ENCODE peak calls at places on chromosome 17, in six cellular contexts. K is bronchial epithelial cell, L is fibroblast of the aortic adventitia, Y is colonic mucosa, N is tibial artery, I is mammary epithelial cell. W is an unnamed sample.

GRCh38 chr17:71441098-71441497 is 679.7 kb upstream of the SOX9 start:
- DNase-seq in K (peak; percentile 97), L (peak; percentile 54), Y (peak; percentile 24), N (no peak), I (peak; percentile 94), W (no peak)

GRCh38 chr17:73459980-73460379 is 148.2 kb upstream of the CDC42EP4 start:
- DNase-seq in K (no peak), L (no peak), Y (no peak), N (no peak), I (no peak), W (no peak)

GRCh38 chr17:7041607-7042506 is 2.0 kb downstream of the SLC16A11 start:
- DNase-seq in K (no peak), L (no peak), Y (no peak), N (no peak), I (no peak), W (no peak)

GRCh38 chr17:6948562-6948961 is 47.3 kb upstream of the ALOX12 start:
- DNase-seq in K (no peak), L (no peak), Y (no peak), N (no peak), I (no peak), W (no peak)

GRCh38 chr17:65711671-65712276 is 150.3 kb upstream of the AXIN2 start:
- DNase-seq in K (no peak), L (no peak), Y (no peak), N (no peak), I (no peak), W (no peak)

GRCh38 chr17:38681096-38681495 is 6.3 kb upstream of the EPOP start:
- DNase-seq in K (no peak), L (no peak), Y (no peak), N (no peak), I (no peak), W (no peak)

GRCh38 chr17:71900830-71901229 is 220.0 kb upstream of the SOX9 start:
- DNase-seq in K (peak; percentile 92), L (no peak), Y (no peak), N (no peak), I (peak; percentile 94), W (no peak)

GRCh38 chr17:2157081-2157480 is 102.2 kb downstream of the HIC1 start:
- DNase-seq in K (no peak), L (peak; percentile 88), Y (no peak), N (peak; percentile 47), I (no peak), W (no peak)

GRCh38 chr17:4198995-4199394 is 56.0 kb downstream of the CYB5D2 start:
- DNase-seq in K (no peak), L (no peak), Y (no peak), N (no peak), I (no peak), W (no peak)
- TF ChIP-seq CTCF in K (no peak), L (no peak), Y (no peak), N (no peak), I (no peak), W (no peak)

DNA sequence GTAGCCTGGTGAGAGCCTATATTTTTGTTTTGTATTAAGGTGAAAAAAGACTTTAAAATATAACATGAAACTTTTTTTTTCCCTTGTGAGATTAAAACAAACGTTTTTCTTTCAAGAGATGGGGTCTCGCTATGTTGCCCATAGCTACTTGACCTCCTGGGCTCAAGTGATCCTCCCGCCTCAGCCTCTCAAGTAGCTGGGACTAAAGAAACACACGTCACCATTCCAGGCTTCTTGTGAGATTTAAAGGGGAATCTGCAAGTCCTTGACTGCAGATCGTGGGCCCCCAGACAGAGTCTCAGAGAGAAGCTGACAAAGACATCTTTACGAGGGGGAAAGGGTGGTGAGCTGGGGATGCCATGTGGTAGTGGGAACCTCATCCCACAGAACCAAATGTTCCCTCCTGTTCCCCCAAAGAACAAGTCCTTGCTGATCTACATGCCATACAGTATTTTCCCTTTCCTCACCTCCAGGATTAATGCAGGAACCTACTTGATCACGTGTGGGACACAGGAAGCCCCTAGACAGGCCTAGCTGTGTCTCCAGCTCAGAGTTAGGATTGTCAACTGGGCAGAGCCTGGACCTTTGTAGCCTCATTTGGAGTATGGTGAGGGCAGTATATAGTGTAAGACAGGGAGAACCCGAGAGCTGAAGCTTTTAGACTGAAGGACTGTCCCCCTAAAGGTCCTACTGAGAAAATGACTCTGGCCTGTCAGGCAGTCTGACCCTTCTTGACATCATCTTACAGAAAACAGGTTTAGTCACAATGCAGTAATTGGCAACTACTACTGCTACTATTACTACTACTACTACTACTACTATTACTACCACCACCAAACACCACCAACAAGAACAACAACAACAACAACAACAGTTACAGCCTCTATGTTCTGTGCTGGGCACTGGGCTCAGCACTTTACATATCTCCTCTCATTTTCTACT is 4.1 kb downstream of the MAP3K14 start:
- DNase-seq in K (peak; percentile 44), L (no peak), Y (no peak), N (no peak), I (no peak), W (no peak)
- H3K4me3 ChIP-seq in K (no peak overlapping the region), L (peak overlapping the region; percentile 2), Y (no peak overlapping the region), N (peak overlapping the region; percentile 34), I (no peak overlapping the region), W (peak overlapping the region; percentile 79)

DNA sequence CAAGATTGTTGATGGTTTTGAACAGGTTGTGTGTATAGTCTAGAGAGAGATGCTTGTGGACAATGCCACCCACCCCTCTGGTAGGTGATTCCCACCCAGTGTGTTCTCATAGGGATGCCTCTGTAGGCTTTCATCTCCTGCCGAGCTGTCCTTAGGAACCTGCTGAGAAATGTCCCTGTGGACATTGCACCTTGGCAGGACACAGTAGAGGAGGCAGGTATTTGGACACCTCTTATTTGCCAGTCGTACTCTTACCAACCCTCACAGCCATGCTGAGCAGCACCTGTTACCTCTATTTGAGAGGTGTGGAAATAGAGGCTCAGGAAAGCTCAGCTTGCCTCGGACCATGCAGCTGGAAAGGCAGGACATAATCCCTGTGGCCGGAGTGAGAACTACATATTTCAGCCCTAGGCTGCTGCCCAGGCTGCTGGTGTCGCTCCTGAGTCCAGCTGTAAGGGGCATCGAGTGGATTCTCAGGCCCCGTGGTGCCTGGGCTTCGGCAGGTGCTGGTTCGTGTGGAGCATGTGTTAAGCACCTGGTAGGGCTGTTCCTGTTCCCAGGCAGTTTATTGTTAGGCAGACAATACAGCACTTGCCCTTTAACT is 33.3 kb downstream of the EPN2 start:
- DNase-seq in K (no peak), L (no peak), Y (no peak), N (no peak), I (no peak), W (no peak)
- TF ChIP-seq CTCF in K (no peak), L (no peak), Y (no peak), N (no peak), I (no peak), W (peak; percentile 30)

DNA sequence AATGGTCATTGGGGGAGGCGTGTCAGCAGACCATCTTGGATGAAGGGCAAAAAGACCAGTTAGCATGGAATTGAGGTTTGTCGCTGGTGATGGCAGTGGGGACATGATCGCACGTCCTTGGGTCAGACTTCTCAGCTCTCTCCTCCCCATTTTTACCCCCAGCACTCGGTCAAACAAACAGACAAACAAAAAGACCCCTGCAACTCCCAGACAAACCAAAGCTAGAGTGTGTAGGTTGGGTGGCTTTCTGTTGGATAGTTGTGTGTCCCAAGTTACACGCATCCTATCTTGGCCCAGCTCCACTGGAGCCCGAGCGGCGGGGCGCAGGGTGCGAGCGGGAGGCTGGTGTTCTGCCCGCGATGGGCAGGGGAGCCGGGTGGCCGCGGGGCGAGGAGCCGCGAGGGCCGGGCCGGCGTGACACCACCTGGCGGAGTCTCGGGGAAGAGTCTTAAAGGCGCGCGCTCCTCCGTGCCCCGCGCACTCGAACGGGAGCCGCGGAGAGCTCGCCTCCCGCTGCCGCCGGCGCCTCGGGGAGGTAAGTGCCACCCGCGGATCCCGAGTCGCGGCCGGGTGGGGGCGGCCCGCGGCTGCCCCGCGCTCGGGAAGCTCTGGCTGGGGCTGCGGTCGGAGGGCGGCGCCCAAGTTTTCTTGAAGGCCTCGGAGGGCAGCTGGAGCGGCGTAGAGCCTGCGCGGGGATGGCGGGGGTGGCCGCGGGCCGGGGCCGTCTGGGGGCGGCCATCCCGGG is 18.5 kb upstream of the NTN1 start:
- DNase-seq in K (no peak), L (no peak), Y (no peak), N (no peak), I (peak; percentile 28), W (no peak)
- H3K4me3 ChIP-seq in K (no peak overlapping the region), L (no peak overlapping the region), Y (peak overlapping the region; percentile 26), N (peak overlapping the region; percentile 60), I (no peak overlapping the region), W (peak overlapping the region; percentile 31)

DNA sequence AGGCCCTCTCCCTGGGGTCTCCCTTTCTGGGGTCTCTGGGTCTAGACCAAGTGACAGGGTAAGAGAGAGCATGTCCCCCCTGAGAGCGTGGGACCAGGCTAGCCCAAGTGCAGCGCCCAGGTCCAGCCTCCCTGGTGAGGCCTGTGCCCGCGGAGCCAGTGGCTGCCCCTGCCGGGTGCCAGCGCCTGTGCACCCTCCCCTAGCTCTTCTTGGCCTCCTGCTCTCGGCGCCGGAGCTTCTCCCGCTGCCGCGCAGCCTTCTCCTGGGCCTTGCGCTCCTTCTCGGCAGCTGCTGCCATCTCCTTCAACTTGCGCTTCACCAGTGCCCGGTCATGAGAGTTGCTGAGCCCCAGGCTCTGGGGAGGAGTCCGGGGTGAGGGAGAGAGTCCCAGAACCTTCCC is 17.3 kb downstream of the SAMD14 start:
- DNase-seq in K (no peak), L (no peak), Y (no peak), N (no peak), I (no peak), W (no peak)
- TF ChIP-seq CTCF in K (no peak), L (no peak), Y (no peak), N (peak; percentile 39), I (no peak), W (no peak)

GRCh38 chr17:16374539-16374938 is 6.4 kb upstream of the UBB start:
- DNase-seq in K (no peak), L (no peak), Y (no peak), N (no peak), I (no peak), W (no peak)
- H3K4me3 ChIP-seq in K (no peak overlapping the region), L (no peak overlapping the region), Y (no peak overlapping the region), N (no peak overlapping the region), I (no peak overlapping the region), W (no peak overlapping the region)